ENCODE peak calls at places on chromosomes 4 and X, in five cellular contexts. Y is HCT116, H is GM12878, O is stomach, P is suprapubic skin. X is an unnamed sample.

GRCh38 chrX:6052111-6052745 is 176.4 kb downstream of the NLGN4X start:
- DNase-seq in H (no peak), O (no peak), P (no peak), Y (no peak), X (no peak)

GRCh38 chr4:115596265-115597001 is 483.0 kb upstream of the NDST4 start:
- DNase-seq in Y (no peak), O (no peak), H (no peak), P (no peak), X (no peak)

GRCh38 chr4:79492148-79492547 is 84.1 kb upstream of the GK2 start:
- DNase-seq in Y (no peak), H (no peak), O (no peak), P (no peak), X (no peak)

GRCh38 chr4:184755278-184755677 is 21.4 kb upstream of the CENPU start:
- DNase-seq in H (no peak), P (no peak), O (no peak), Y (no peak), X (no peak)

GRCh38 chr4:177005801-177006230 is 213.1 kb upstream of the VEGFC start:
- DNase-seq in P (no peak), H (no peak), O (no peak), Y (no peak), X (no peak)

GRCh38 chr4:26321326-26322276 is 787 bp downstream of the RBPJ start:
- DNase-seq in P (peak), H (no peak), Y (no peak), O (no peak), X (no peak)

GRCh38 chr4:7430368-7430964 is 4.3 kb downstream of the PSAPL1 start:
- DNase-seq in O (peak), H (no peak), Y (peak), P (peak), X (no peak)

GRCh38 chr4:14375816-14376215 is 626.5 kb upstream of the CPEB2 start:
- DNase-seq in H (no peak), O (no peak), P (no peak), Y (no peak), X (no peak)

GRCh38 chr4:30182786-30183185 is 537.4 kb upstream of the PCDH7 start:
- DNase-seq in H (no peak), Y (no peak), O (no peak), P (no peak), X (no peak)

GRCh38 chrX:31708116-31708515 is 636.3 kb upstream of the FTHL17 start:
- DNase-seq in O (no peak), H (no peak), P (no peak), Y (no peak), X (no peak)

GRCh38 chr4:106316773-106317409 is 541 bp downstream of the AIMP1 start:
- DNase-seq in P (no peak), H (no peak), Y (no peak), O (no peak), X (no peak)

GRCh38 chr4:39446842-39447573 is 11.7 kb downstream of the RPL9 start:
- DNase-seq in P (peak), O (peak), H (peak), Y (no peak), X (peak)
- TF ChIP-seq POLR2A in P (no peak), O (no peak), H (peak), Y (no peak), X (peak)

GRCh38 chrX:107773206-107773605 is 2.4 kb downstream of the TSC22D3 start:
- DNase-seq in H (no peak), Y (no peak), O (no peak), P (no peak), X (no peak)

GRCh38 chrX:107776649-107777535 is 641 bp upstream of the NCBP2L start:
- DNase-seq in Y (peak), H (peak), P (peak), O (peak), X (peak)

GRCh38 chrX:107773906-107774435 is 1.6 kb downstream of the TSC22D3 start:
- DNase-seq in H (no peak), O (no peak), Y (no peak), P (no peak), X (no peak)

GRCh38 chrX:107775734-107776511 is at the start of gene TSC22D3:
- DNase-seq in H (no peak), P (peak), O (peak), Y (peak), X (peak)

DNA sequence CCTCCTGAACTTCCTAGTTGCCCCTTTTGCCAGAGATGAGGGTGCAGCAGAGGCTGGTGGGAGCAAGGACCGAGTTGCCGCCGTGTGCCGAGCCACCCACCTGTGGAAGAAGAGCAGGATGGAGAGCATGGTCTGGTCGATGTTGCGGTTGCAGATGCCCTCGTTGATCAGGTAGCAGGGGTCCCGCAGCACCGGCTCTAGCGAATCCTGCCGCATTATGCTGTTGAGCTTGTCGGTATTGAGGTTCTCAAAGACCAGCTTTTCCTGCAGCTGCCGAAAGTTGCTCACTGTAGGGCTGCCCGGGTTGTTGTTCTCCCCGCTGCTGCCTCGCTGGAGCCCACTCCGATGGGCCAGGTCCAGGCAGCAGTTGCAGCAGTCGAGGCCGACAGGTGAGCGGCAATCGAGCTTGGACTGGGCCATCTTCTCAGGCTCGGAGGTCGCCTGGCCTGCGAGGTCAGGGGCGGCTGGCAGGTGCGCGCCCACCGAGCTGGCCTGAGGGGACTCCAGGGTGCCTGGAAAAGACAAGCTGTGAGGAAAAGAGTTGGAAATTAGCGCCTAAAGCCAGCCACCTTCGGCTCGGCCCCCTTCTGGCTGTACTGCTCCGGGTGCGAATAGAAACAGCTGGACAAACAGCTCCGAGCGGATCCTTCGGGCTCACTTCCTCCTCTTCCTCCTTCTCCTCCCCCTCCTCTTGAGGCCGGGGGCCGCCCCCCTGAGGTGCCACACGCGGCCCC is 420 bp downstream of the TSC22D3 start:
- DNase-seq in P (no peak), Y (no peak), H (no peak), O (no peak), X (no peak)
- TF ChIP-seq POLR2AphosphoS5 in P (no peak), Y (no peak), H (no peak), O (no peak), X (no peak)

DNA sequence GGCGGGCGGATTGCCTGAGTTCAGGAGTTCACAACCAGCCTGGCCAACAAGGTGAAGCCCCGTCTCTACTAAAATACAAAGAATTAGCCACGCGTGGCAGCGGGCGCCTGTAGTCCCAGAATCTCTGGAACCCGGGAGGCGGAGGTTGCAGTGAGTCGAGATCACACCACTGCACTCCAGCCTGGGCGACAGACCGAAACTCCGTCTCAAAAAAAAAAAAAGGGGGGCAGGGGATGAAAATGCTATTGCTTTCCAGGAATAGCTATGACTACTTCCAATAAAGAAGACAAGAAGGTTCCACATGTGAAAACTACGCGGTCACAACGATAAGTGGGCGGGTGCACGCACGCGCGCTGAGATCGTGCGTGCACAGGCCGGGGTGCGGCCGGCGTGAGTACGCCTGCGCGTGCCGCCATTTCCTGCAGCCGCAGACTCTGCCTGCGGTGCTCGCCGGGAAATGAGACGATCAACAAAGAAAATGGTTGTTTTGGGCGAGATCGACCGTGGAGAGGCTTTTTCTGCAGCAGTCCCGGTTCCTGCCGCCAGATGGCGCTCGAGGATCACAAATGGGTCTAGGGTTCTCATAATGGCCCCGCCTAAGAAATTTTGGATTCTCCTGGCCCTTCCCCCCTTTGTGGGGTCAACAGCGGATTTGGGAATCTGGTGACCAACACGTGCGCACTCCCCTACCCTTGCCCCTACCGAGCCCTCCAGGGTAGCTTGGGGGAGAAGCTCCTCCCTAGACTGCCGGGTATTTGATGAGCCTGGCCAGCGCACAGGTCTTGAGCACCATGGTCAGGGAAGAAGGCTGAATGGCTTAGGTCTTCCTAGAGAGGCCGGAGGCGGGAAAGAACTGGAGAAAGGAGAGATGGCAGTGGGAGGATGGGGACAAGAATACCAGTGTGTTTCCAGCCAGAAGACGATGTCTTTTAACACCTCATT is 35.1 kb downstream of the PNMA5 start:
- DNase-seq in H (peak), O (peak), Y (peak), P (peak), X (peak)
- TF ChIP-seq POLR2A in H (peak), O (no peak), Y (no peak), P (no peak), X (no peak)

GRCh38 chrX:119604778-119605177 is 1.4 kb downstream of the NKRF start:
- DNase-seq in P (no peak), Y (no peak), H (no peak), O (no peak), X (no peak)

GRCh38 chrX:119602701-119603255 is 3.4 kb downstream of the NKRF start:
- DNase-seq in H (no peak), O (no peak), Y (no peak), P (no peak), X (no peak)

GRCh38 chrX:119606508-119607389 is 525 bp upstream of the NKRF start:
- DNase-seq in P (no peak), Y (peak), H (no peak), O (no peak), X (no peak)

GRCh38 chrX:119605398-119605738 is 856 bp downstream of the NKRF start:
- DNase-seq in H (no peak), P (no peak), O (no peak), Y (no peak), X (no peak)

DNA sequence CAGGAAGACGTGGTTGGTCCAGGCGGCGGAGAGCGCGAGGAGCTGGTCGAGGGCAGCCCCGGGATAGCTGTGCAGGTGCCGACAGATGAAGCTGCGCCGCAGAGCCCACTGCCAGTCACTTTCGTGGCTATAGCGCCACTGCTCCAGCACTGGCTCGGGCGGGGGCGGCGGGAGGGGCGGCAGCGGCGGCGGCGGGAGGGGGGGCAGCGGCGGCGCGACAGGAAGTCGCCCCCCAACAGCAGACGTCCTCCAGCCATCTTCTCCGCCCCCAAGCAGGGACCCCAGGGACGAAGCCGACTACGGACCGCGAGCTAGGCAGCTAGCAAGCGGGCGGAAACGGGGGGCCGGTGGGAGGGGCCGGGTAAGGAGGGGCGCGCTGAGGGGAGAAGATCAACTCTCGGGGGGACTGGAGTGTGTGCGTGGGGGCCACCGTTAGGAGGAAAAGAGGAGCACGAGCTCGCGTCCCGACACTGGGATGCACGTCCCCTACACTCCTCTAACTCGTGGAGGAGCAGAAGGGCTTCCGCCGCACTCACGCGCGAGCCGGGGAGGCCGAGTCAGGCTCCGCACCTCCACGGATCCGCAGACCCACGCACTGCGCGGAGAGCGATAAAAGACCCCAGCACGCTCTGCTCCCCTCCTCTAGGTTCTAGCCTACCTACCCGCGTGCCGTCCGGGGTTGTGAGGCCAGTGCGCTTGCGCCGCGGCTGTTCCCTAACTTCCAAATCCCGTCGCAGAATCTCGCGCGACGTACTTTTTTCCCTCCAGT is at the start of gene NKRF:
- DNase-seq in O (peak), H (peak), Y (no peak), P (peak), X (peak)
- TF ChIP-seq POLR2AphosphoS5 in O (peak), H (peak), Y (peak), P (no peak), X (peak)

DNA sequence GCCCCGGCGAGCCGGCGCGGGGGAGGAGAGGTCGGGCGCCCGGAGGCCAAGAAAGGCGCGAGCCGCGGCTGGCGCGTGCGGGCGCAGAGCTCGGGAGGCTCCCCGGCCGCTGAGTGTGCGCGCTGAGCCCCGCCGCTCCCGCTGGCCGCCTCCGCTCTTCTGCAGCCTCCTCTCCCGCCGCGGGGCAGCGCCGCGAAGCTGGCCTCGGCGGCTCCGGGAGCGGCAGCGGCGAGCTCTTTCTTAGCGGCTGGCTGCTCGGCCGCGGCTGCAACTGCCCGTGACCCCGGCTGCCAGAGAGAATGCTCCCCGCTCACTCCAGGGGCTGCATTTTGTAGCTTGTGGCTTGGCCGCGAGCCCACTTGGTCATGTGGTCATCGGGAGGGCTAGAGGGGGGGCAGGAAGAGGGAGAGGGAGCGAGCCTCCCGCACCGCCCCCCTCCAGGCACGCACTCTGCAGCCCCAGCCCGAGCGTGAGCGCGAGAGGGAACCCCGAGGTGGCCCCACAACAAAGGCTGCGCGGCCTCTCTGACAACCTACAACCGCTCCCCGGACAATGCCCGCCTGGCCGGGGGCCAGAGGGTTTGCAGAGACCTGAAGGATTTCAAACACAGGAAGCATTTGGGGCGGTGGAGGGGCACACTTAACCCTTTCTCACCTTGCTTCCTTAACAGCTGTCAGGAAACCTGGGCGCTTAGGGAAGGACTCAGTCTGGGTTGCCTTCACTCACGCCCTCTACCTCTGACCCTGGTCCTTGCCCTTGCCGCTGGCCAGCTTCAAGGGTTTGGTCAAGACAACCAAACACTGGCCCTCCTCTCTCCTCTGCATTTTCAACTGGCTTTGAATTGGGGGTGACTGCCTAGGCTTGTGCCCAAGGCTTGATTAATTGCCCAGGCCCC is at the start of gene APLN:
- DNase-seq in O (peak), Y (no peak), P (no peak), H (no peak), X (no peak)
- TF ChIP-seq POLR2A in O (no peak), Y (no peak), P (no peak), H (no peak), X (no peak)

GRCh38 chrX:123399709-123400108 is 215.6 kb downstream of the GRIA3 start:
- DNase-seq in H (no peak), P (no peak), O (no peak), Y (no peak), X (no peak)
- TF ChIP-seq POLR2AphosphoS5 in H (no peak), P (no peak), O (no peak), Y (no peak), X (no peak)

DNA sequence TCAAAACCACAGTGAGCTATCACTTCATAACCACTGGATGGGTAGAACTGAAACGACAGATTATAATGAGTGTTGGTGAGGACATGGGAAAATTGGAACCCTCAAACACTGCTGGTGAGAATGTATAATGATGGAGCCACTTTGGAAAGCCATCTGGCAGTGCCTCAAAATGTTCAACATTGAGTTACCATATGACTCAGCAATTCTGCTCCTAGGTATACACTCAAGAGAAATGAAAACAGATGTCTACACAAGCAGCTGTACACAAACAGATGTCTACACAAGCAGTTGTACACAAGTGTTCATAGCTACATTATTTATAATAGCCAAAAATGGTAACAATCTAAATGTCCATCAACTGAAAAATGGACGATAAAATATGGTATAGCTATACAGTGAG is 143.9 kb downstream of the PDGFRA start:
- DNase-seq in P (no peak), H (no peak), Y (no peak), O (no peak), X (no peak)
- TF ChIP-seq POLR2A in P (no peak), H (no peak), Y (no peak), O (no peak), X (no peak)